ENCODE peak calls at places on chromosomes 4 and X, in five cellular contexts. D is SJSA1, B is mammary epithelial cell, S is astrocyte, Q is upper lobe of right lung. U is an unnamed sample.

GRCh38 chr4:147828361-147828760 is 96.5 kb downstream of the ARHGAP10 start:
- DNase-seq in D (no peak), B (peak; percentile 75), S (peak; percentile 33), Q (no peak), U (no peak)

GRCh38 chrX:45806410-45807121 is 605.9 kb upstream of the DIPK2B start:
- DNase-seq in D (peak; percentile 46), B (peak; percentile 69), S (peak; percentile 97), Q (no peak), U (no peak)

GRCh38 chrX:17564689-17565409 is 172.4 kb upstream of the SCML1 start:
- DNase-seq in D (no peak), B (peak; percentile 10), S (peak; percentile 49), Q (no peak), U (no peak)

GRCh38 chrX:10922841-10923240 is 188.3 kb upstream of the HCCS start:
- DNase-seq in D (no peak), B (no peak), S (no peak), Q (no peak), U (no peak)

GRCh38 chrX:76029385-76029784 is 143.5 kb upstream of the PBDC1 start:
- DNase-seq in D (no peak), B (no peak), S (no peak), Q (no peak), U (no peak)

GRCh38 chr4:24118031-24118430 is 228.2 kb upstream of the PPARGC1A start:
- DNase-seq in D (no peak), B (no peak), S (no peak), Q (no peak), U (no peak)

GRCh38 chr4:57153207-57153606 is 43.0 kb upstream of the IGFBP7 start:
- DNase-seq in D (no peak), B (no peak), S (no peak), Q (no peak), U (no peak)

GRCh38 chr4:34261799-34262314 is 1982.5 kb downstream of the ARAP2 start:
- DNase-seq in D (no peak), B (peak; percentile 6), S (no peak), Q (no peak), U (no peak)

GRCh38 chrX:3962511-3963350 is 249.3 kb upstream of the PRKX start:
- DNase-seq in D (no peak), B (peak; percentile 15), S (no peak), Q (no peak), U (no peak)

GRCh38 chr4:182179105-182179504 is 64.1 kb upstream of the TENM3 start:
- DNase-seq in D (no peak), B (peak; percentile 61), S (peak; percentile 83), Q (no peak), U (no peak)

GRCh38 chrX:46647251-46647650 is 73.7 kb downstream of the CHST7 start:
- DNase-seq in D (no peak), B (no peak), S (no peak), Q (no peak), U (no peak)

GRCh38 chrX:15675490-15675921 is 10.9 kb upstream of the CLTRN start:
- DNase-seq in D (peak; percentile 66), B (peak; percentile 95), S (no peak), Q (peak; percentile 89), U (peak; percentile 70)

GRCh38 chr4:1730532-1731135 is 9.3 kb downstream of the TACC3 start:
- DNase-seq in D (no peak), B (no peak), S (no peak), Q (no peak), U (no peak)

GRCh38 chr4:12375805-12376204 is 947.1 kb upstream of the HS3ST1 start:
- DNase-seq in D (no peak), B (no peak), S (no peak), Q (no peak), U (no peak)

GRCh38 chr4:84499065-84499982 is at the start of gene NKX6-1:
- DNase-seq in D (peak; percentile 93), B (peak; percentile 67), S (peak; percentile 70), Q (peak; percentile 73), U (no peak)

GRCh38 chr4:3145251-3145908 is 70.9 kb downstream of the HTT start:
- DNase-seq in D (no peak), B (no peak), S (peak; percentile 23), Q (no peak), U (no peak)

GRCh38 chrX:20988118-20988517 is 386.1 kb upstream of the CNKSR2 start:
- DNase-seq in D (no peak), B (peak; percentile 76), S (peak; percentile 70), Q (no peak), U (no peak)

GRCh38 chrX:13673016-13673415 is 15.9 kb upstream of the RAB9A start:
- DNase-seq in D (no peak), B (no peak), S (no peak), Q (no peak), U (no peak)

GRCh38 chr4:139735381-139736256 is 70.0 kb downstream of the MGST2 start:
- DNase-seq in D (no peak), B (no peak), S (peak; percentile 8), Q (peak; percentile 66), U (no peak)

GRCh38 chrX:23392195-23392594 is 57.5 kb downstream of the PTCHD1 start:
- DNase-seq in D (no peak), B (no peak), S (no peak), Q (no peak), U (no peak)

GRCh38 chr4:78561677-78562076 is 10.1 kb downstream of the ANXA3 start:
- DNase-seq in D (no peak), B (no peak), S (peak; percentile 60), Q (no peak), U (no peak)

GRCh38 chr4:2043396-2044118 is 15.6 kb upstream of the NAT8L start:
- DNase-seq in D (no peak), B (no peak), S (no peak), Q (peak; percentile 60), U (no peak)

GRCh38 chr4:56752985-56753384 is 68.5 kb downstream of the SPINK2 start:
- DNase-seq in D (no peak), B (no peak), S (no peak), Q (no peak), U (no peak)

GRCh38 chr4:172168888-172169287 is 355.7 kb downstream of the GALNTL6 start:
- DNase-seq in D (no peak), B (no peak), S (no peak), Q (no peak), U (no peak)

GRCh38 chr4:86895692-86896488 is 3.7 kb upstream of the C4orf36 start:
- DNase-seq in D (no peak), B (peak; percentile 67), S (peak; percentile 53), Q (no peak), U (no peak)

GRCh38 chrX:106178826-106179225 is 10.7 kb downstream of the PWWP3B start:
- DNase-seq in D (no peak), B (no peak), S (no peak), Q (no peak), U (no peak)

GRCh38 chr4:159141193-159141592 is 38.3 kb downstream of the RAPGEF2 start:
- DNase-seq in D (no peak), B (no peak), S (peak; percentile 63), Q (no peak), U (no peak)

GRCh38 chrX:24298191-24298590 is 15.7 kb downstream of the SUPT20HL2 start:
- DNase-seq in D (no peak), B (no peak), S (peak; percentile 6), Q (no peak), U (no peak)

GRCh38 chr4:172709376-172709775 is 459.2 kb upstream of the GALNT7 start:
- DNase-seq in D (no peak), B (no peak), S (no peak), Q (no peak), U (no peak)

GRCh38 chr4:130238121-130238520 is 1142.2 kb downstream of the C4orf33 start:
- DNase-seq in D (no peak), B (no peak), S (no peak), Q (no peak), U (no peak)

GRCh38 chr4:94152466-94152865 is 55.2 kb upstream of the SMARCAD1 start:
- DNase-seq in D (no peak), B (no peak), S (no peak), Q (no peak), U (no peak)

GRCh38 chrX:49164589-49165360 is 2.2 kb downstream of the MAGIX start:
- DNase-seq in D (no peak), B (no peak), S (no peak), Q (no peak), U (no peak)

GRCh38 chr4:161564230-161564834 is 599.5 kb downstream of the FSTL5 start:
- DNase-seq in D (no peak), B (no peak), S (no peak), Q (no peak), U (no peak)

DNA sequence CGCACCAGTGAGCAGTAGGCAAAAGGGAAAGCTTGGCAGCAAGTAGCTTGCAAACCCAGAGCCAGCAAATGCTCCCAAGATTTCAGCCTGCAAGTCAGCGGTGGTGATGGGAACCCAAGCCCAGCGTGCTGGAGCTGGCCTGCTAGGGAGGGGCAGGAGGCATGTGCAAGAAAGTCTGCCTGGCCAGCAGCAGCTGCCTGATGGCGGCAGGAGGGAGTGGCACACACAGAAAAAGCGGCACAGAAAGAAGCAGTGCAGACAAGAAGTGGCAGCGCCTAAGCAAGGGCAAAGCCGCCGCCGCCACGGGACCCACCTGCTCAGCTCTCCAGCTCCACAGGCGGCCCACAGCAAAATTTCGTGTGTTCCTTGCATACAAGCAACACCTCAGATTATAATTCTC is 1206.5 kb upstream of the PABPC4L start:
- DNase-seq in D (no peak), B (no peak), S (no peak), Q (no peak), U (no peak)
- H3K4me3 ChIP-seq in D (no peak overlapping the region), B (no peak overlapping the region), S (no peak overlapping the region), Q (no peak overlapping the region), U (no peak overlapping the region)

GRCh38 chr4:40234519-40235039 is 37.7 kb downstream of the RHOH start:
- DNase-seq in D (no peak), B (no peak), S (no peak), Q (no peak), U (no peak)

GRCh38 chr4:40228497-40229365 is 31.9 kb downstream of the RHOH start:
- DNase-seq in D (no peak), B (no peak), S (no peak), Q (no peak), U (no peak)

GRCh38 chr4:40233227-40233626 is 36.4 kb downstream of the RHOH start:
- DNase-seq in D (no peak), B (no peak), S (no peak), Q (no peak), U (no peak)

GRCh38 chr4:40231464-40231863 is 34.6 kb downstream of the RHOH start:
- DNase-seq in D (no peak), B (no peak), S (no peak), Q (no peak), U (no peak)

DNA sequence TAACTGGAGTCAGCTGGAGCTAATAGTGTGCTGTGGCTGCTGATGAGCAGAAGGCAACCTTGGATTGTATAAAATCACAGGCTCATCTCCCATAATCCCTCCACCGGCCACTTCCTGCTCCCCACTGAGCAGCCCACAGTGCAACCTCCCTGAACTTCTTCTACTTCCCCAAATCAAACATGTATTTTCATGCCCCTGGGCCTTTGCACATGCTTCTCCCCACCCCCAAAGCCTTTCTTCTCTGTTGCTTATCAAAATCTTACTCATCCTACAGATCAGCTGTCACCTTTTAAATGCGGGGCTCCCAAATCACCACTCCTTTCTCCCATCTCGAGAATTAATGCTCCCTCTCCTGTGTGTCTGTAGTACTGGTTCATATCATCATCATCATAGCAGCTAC is 35.8 kb downstream of the RHOH start:
- DNase-seq in D (no peak), B (no peak), S (no peak), Q (no peak), U (no peak)
- H3K4me1 ChIP-seq in D (no peaks in the 10 kb centered on the region), B (no peaks in the 10 kb centered on the region), S (no peaks in the 10 kb centered on the region), Q (no peaks in the 10 kb centered on the region), U (peaks cover 4% of the 10 kb centered on the region)

GRCh38 chrX:41108684-41109205 is 23.5 kb downstream of the USP9X start:
- DNase-seq in D (no peak), B (no peak), S (no peak), Q (no peak), U (no peak)
- H3K4me3 ChIP-seq in D (no peak overlapping the region), B (no peak overlapping the region), S (no peak overlapping the region), Q (no peak overlapping the region), U (no peak overlapping the region)

GRCh38 chrX:1465261-1466231 is 12.8 kb upstream of the ASMTL start:
- DNase-seq in D (peak; percentile 38), B (peak; percentile 23), S (no peak), Q (peak; percentile 52), U (no peak)
- H3K4me1 ChIP-seq in D (peaks cover 33% of the 10 kb centered on the region), B (no peaks in the 10 kb centered on the region), S (peaks cover 10% of the 10 kb centered on the region), Q (no peaks in the 10 kb centered on the region), U (no peaks in the 10 kb centered on the region)